ENCODE peak calls at places on chromosomes 5 and 9, in nine cellular contexts. M, Y, O, R, I, L, J, D and X are unnamed samples.

GRCh38 chr5:157252741-157253465 is 13.0 kb upstream of the CYFIP2 start:
- DNase-seq in M (peak), Y (no peak), O (peak), R (peak), I (no peak), L (no peak), J (no peak), D (no peak), X (no peak)

GRCh38 chr5:35476789-35477188 is 140.9 kb upstream of the SPEF2 start:
- DNase-seq in M (no peak), Y (no peak), O (no peak), R (no peak), I (no peak), L (no peak), J (no peak), D (no peak), X (no peak)

GRCh38 chr9:112911736-112912135 is 21.1 kb upstream of the SLC46A2 start:
- DNase-seq in M (no peak), Y (no peak), O (no peak), R (no peak), I (no peak), L (no peak), J (no peak), D (no peak), X (no peak)

GRCh38 chr9:136021891-136022681 is 60.9 kb upstream of the UBAC1 start:
- DNase-seq in M (peak), Y (no peak), O (no peak), R (no peak), I (peak), L (no peak), J (no peak), D (no peak), X (no peak)

GRCh38 chr5:61614606-61615005 is 282.5 kb downstream of the ZSWIM6 start:
- DNase-seq in M (no peak), Y (no peak), O (peak), R (no peak), I (no peak), L (no peak), J (no peak), D (no peak), X (peak)

GRCh38 chr9:131289301-131290038 is at the start of gene PLPP7:
- DNase-seq in M (no peak), Y (peak), O (peak), R (no peak), I (peak), L (no peak), J (peak), D (peak), X (peak)

GRCh38 chr9:95031711-95032461 is 285.6 kb downstream of the FANCC start:
- DNase-seq in M (no peak), Y (no peak), O (no peak), R (no peak), I (no peak), L (peak), J (no peak), D (no peak), X (no peak)

GRCh38 chr5:150398432-150399157 is 14.1 kb downstream of the CD74 start:
- DNase-seq in M (no peak), Y (no peak), O (no peak), R (peak), I (no peak), L (no peak), J (no peak), D (peak), X (no peak)

GRCh38 chr9:115466784-115467183 is 348.8 kb upstream of the TNC start:
- DNase-seq in M (no peak), Y (no peak), O (no peak), R (no peak), I (no peak), L (no peak), J (no peak), D (no peak), X (no peak)

GRCh38 chr5:170206958-170207357 is 25.8 kb upstream of the C5orf58 start:
- DNase-seq in M (no peak), Y (no peak), O (no peak), R (no peak), I (no peak), L (no peak), J (no peak), D (no peak), X (no peak)

GRCh38 chr5:14008819-14009311 is 64.4 kb upstream of the DNAH5 start:
- DNase-seq in M (no peak), Y (peak), O (no peak), R (no peak), I (no peak), L (peak), J (no peak), D (no peak), X (peak)

GRCh38 chr9:93592389-93593021 is 16.1 kb downstream of the PHF2 start:
- DNase-seq in M (no peak), Y (no peak), O (no peak), R (no peak), I (peak), L (no peak), J (no peak), D (peak), X (no peak)

GRCh38 chr9:98943682-98944129 is at the start of gene COL15A1:
- DNase-seq in M (no peak), Y (no peak), O (peak), R (no peak), I (peak), L (peak), J (peak), D (peak), X (no peak)

GRCh38 chr5:123088031-123088805 is 823 bp upstream of the PRDM6 start:
- DNase-seq in M (no peak), Y (no peak), O (no peak), R (no peak), I (no peak), L (no peak), J (no peak), D (peak), X (no peak)